ENCODE peak calls at places on chromosomes 16 and 17, in six cellular contexts. H is activated naive CD8-positive, alpha-beta T cell treated with anti-CD3 and anti-CD28 coated beads, Interleukin-2, amount 50 U/mL, for 16 hours; G is Daoy; P is bronchial epithelial cell; F is T-helper 17 cell; L is naive thymus-derived CD8-positive, alpha-beta T cell. T is an unnamed sample.
A peak's percentile ranks its signal among the peaks of the same experiment; 100 is the strongest.

GRCh38 chr17:40304464-40304863 is 4.5 kb upstream of the RARA start:
- DNase-seq in P (no peak), H (no peak), F (no peak), L (no peak), G (peak; percentile 89), T (no peak)

GRCh38 chr16:28546626-28547025 is 7.1 kb upstream of the SGF29 start:
- DNase-seq in P (no peak), F (no peak), G (no peak), L (no peak), H (no peak), T (no peak)

GRCh38 chr16:66857437-66857836 is 13.2 kb downstream of the CA7 start:
- DNase-seq in F (no peak), L (no peak), G (no peak), P (no peak), H (no peak), T (no peak)

GRCh38 chr17:44828919-44829557 is 1.0 kb downstream of the GJC1 start:
- DNase-seq in P (peak; percentile 20), G (peak; percentile 55), H (no peak), F (no peak), L (peak; percentile 30), T (no peak)

GRCh38 chr16:77807-78443 is at the start of gene MPG:
- DNase-seq in P (peak; percentile 39), F (peak; percentile 70), H (peak; percentile 64), L (peak; percentile 75), G (peak; percentile 85), T (peak; percentile 57)

GRCh38 chr17:60630352-60630751 is 30.4 kb downstream of the PPM1D start:
- DNase-seq in H (no peak), P (no peak), G (no peak), F (no peak), L (no peak), T (no peak)

GRCh38 chr16:88347656-88348376 is 34.9 kb upstream of the ZNF469 start:
- DNase-seq in P (no peak), G (no peak), H (no peak), F (no peak), L (peak; percentile 31), T (no peak)

GRCh38 chr16:84806256-84806889 is 13.4 kb upstream of the CRISPLD2 start:
- DNase-seq in L (no peak), H (no peak), G (peak; percentile 92), P (no peak), F (no peak), T (peak; percentile 13)

GRCh38 chr17:7915611-7916382 is at the start of gene RNF227:
- DNase-seq in F (peak; percentile 78), G (peak; percentile 94), P (peak; percentile 82), H (peak; percentile 67), L (peak; percentile 77), T (peak; percentile 73)

GRCh38 chr17:74860229-74860998 is 729 bp upstream of the GRIN2C start:
- DNase-seq in L (peak; percentile 40), H (no peak), P (no peak), G (no peak), F (no peak), T (no peak)